ENCODE peak calls at places on chromosomes 3 and 15, in four cellular contexts. W, U, I and Z are unnamed samples. For H3K27me3, the result is how much of the 10 kb centered on the place peaks cover.

GRCh38 chr3:131714585-131715220 is 211.9 kb upstream of the MRPL3 start:
- DNase-seq in W (no peak), U (no peak), I (no peak), Z (no peak)

GRCh38 chr3:65473746-65474145 is 565.0 kb downstream of the MAGI1 start:
- DNase-seq in U (no peak), W (no peak), I (no peak), Z (no peak)

GRCh38 chr3:171646357-171647133 is 163.7 kb downstream of the PLD1 start:
- DNase-seq in I (no peak), U (no peak), W (no peak), Z (no peak)

GRCh38 chr3:137263982-137264777 is 306.4 kb downstream of the IL20RB start:
- DNase-seq in U (no peak), W (peak), I (no peak), Z (peak)

GRCh38 chr15:63833246-63833696 is 477 bp downstream of the HERC1 start:
- DNase-seq in I (no peak), W (peak), U (peak), Z (no peak)

GRCh38 chr15:99433026-99433756 is 132.6 kb upstream of the MEF2A start:
- DNase-seq in I (no peak), W (peak), U (peak), Z (peak)

GRCh38 chr3:157502916-157503620 is at the start of gene VEPH1:
- DNase-seq in U (no peak), W (no peak), I (no peak), Z (no peak)

GRCh38 chr3:129592362-129593150 is 13.9 kb downstream of the PLXND1 start:
- DNase-seq in U (peak), I (peak), W (peak), Z (no peak)

GRCh38 chr15:32838338-32838737 is 120.5 kb downstream of the GREM1 start:
- DNase-seq in I (no peak), W (no peak), U (no peak), Z (peak)

GRCh38 chr15:60074181-60074885 is 70.2 kb downstream of the FOXB1 start:
- DNase-seq in I (no peak), U (no peak), W (no peak), Z (no peak)

GRCh38 chr3:81585057-81585456 is 176.4 kb downstream of the GBE1 start:
- DNase-seq in I (no peak), W (no peak), U (no peak), Z (no peak)

GRCh38 chr3:154684021-154684420 is 254.0 kb upstream of the GPR149 start:
- DNase-seq in I (no peak), W (no peak), U (no peak), Z (no peak)

GRCh38 chr15:49036650-49037545 is 9.3 kb downstream of the SECISBP2L start:
- DNase-seq in I (no peak), U (no peak), W (no peak), Z (no peak)

GRCh38 chr3:194736277-194736895 is 50.7 kb downstream of the FAM43A start:
- DNase-seq in I (no peak), U (no peak), W (no peak), Z (no peak)

GRCh38 chr3:197417451-197417850 is 119.0 kb upstream of the DLG1 start:
- DNase-seq in U (no peak), W (no peak), I (no peak), Z (no peak)

GRCh38 chr3:183178833-183179549 is 16.5 kb upstream of the LAMP3 start:
- DNase-seq in W (peak), I (no peak), U (peak), Z (peak)

GRCh38 chr15:100733088-100733487 is 130.7 kb downstream of the ASB7 start:
- DNase-seq in W (no peak), U (no peak), I (no peak), Z (no peak)

GRCh38 chr15:37004373-37004869 is 95.9 kb downstream of the MEIS2 start:
- DNase-seq in U (no peak), I (no peak), W (no peak), Z (no peak)

GRCh38 chr3:105495021-105495420 is 128.3 kb downstream of the ALCAM start:
- DNase-seq in I (no peak), W (no peak), U (no peak), Z (no peak)

GRCh38 chr3:27590437-27591320 is 106.5 kb upstream of the SLC4A7 start:
- DNase-seq in U (peak), I (no peak), W (no peak), Z (no peak)

DNA sequence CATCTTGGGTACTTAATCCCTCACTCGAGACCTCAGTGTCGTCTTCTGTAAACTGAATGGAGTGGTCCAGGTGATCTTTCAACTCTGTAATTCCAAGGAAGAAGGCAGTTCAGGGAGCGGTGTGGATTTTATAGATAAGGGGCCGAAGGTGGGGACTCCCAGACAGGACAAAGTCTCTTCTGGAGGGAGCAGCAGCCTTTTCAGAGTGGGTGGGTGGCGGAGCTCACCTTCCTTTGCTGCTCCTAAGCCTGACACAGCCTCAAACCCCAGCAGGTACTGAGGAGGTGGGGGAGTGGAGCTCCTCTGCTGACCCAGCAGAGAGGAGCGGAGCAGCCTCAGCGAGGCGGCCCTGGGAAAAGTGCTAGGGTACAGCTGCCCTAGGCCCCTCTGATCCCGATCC is 72.1 kb downstream of the SLC30A4 start:
- DNase-seq in W (no peak), U (no peak), I (no peak), Z (no peak)
- H3K4me3 ChIP-seq in W (no peak), U (no peak), I (no peak), Z (no peak)

GRCh38 chr3:46127503-46127902 is 80.6 kb downstream of the CCR1 start:
- DNase-seq in U (no peak), I (no peak), W (no peak), Z (no peak)
- H3K27ac ChIP-seq in U (no peak), I (no peak), W (peak), Z (no peak)

GRCh38 chr3:133371181-133371580 is 28.7 kb upstream of the BFSP2 start:
- DNase-seq in I (no peak), W (no peak), U (no peak), Z (no peak)
- H3K27me3 ChIP-seq in I (under half), W (under half), U (under half), Z (under half)

GRCh38 chr15:92665100-92665555 is 9.6 kb upstream of the FAM174B start:
- DNase-seq in U (no peak), W (no peak), I (no peak), Z (no peak)

GRCh38 chr15:92668086-92668485 is 12.5 kb upstream of the FAM174B start:
- DNase-seq in U (no peak), W (no peak), I (no peak), Z (no peak)

GRCh38 chr15:92668620-92669019 is 13.0 kb upstream of the FAM174B start:
- DNase-seq in U (no peak), I (no peak), W (no peak), Z (no peak)

GRCh38 chr15:92667291-92667904 is 11.8 kb upstream of the FAM174B start:
- DNase-seq in U (no peak), I (no peak), W (no peak), Z (no peak)

GRCh38 chr15:92666780-92667179 is 11.2 kb upstream of the FAM174B start:
- DNase-seq in I (no peak), W (peak), U (no peak), Z (no peak)
- H3K4me3 ChIP-seq in I (peak), W (no peak), U (no peak), Z (no peak)

DNA sequence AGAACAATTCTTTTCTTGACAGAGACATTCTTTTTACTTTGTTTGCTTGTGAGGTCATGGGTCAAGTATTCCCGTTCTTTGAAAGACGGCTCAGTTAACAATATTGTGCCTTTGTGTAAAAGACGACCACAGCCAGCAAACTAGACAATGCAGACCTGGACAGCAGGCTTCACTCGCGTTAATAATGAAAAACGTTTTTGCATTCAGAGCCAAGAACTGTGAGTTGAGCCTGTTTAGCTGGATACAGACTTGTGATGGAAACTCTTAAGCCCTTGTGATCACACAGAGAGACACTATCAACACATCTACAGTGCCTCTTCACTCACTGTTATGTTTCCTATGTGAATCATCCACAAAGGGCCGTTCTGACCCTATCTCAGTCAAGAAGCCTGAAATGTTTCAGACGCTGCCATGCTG is 37.3 kb upstream of the CMTM7 start:
- DNase-seq in U (no peak), W (no peak), I (no peak), Z (no peak)
- H3K27ac ChIP-seq in U (no peak), W (no peak), I (no peak), Z (no peak)

GRCh38 chr15:72398648-72399047 is 543 bp downstream of the TMEM202 start:
- DNase-seq in U (no peak), I (no peak), W (no peak), Z (no peak)

GRCh38 chr15:72406936-72407335 is 8.8 kb downstream of the TMEM202 start:
- DNase-seq in U (no peak), I (no peak), W (no peak), Z (no peak)

GRCh38 chr15:72402726-72403125 is 4.6 kb downstream of the TMEM202 start:
- DNase-seq in I (no peak), U (no peak), W (no peak), Z (no peak)

DNA sequence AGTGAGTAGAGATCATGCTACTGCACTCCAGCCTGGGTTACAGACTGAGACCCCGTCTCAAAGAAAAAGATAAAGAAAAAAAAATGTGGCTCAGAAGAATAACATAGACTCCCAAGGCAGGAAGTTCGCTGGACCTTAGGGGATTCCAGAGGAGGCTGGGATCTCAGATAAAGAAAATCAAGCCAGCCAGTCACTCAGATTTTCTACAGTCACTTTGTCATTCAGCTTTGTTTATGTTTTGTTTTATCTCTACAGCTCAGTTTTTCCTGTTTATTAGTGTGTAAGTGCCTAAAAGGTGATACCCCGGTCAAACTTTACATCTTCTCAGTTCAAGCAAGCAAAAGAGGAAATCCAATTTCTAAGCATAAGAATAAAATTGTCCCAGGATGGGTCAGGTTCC is 6.3 kb downstream of the TMEM202 start:
- DNase-seq in I (no peak), W (no peak), U (no peak), Z (no peak)
- H3K27me3 ChIP-seq in I (under half), W (under half), U (under half), Z (under half)